ENCODE peak calls at places on chromosomes 16 and 17, in five cellular contexts. J is posterior cingulate gyrus, Z is T-helper 2 cell, V is amniotic stem cell, L is GM13977. C is an unnamed sample.

GRCh38 chr17:34303606-34304005 is 15.6 kb upstream of the CCL8 start:
- DNase-seq in Z (no peak), V (no peak), L (no peak), J (no peak), C (no peak)

GRCh38 chr17:32609085-32609484 is 122.3 kb downstream of the CDK5R1 start:
- DNase-seq in Z (peak), J (no peak), L (peak), V (no peak), C (no peak)

GRCh38 chr16:51630051-51630450 is 479.0 kb upstream of the SALL1 start:
- DNase-seq in L (no peak), J (no peak), V (no peak), Z (no peak), C (no peak)

GRCh38 chr17:67403483-67403882 is 26.4 kb downstream of the PITPNC1 start:
- DNase-seq in J (no peak), L (no peak), V (no peak), Z (no peak), C (no peak)

GRCh38 chr17:74037320-74037719 is 166.2 kb upstream of the RPL38 start:
- DNase-seq in V (no peak), Z (no peak), J (no peak), L (no peak), C (no peak)

GRCh38 chr17:82356845-82357355 is 2.1 kb upstream of the TEX19 start:
- DNase-seq in J (peak), Z (no peak), V (no peak), L (no peak), C (no peak)

GRCh38 chr17:49101054-49101534 is 31.5 kb upstream of the B4GALNT2 start:
- DNase-seq in J (no peak), V (no peak), L (no peak), Z (no peak), C (no peak)

GRCh38 chr16:75279277-75279676 is 27.9 kb upstream of the BCAR1 start:
- DNase-seq in Z (no peak), V (no peak), J (no peak), L (no peak), C (no peak)

GRCh38 chr17:13410874-13411273 is 190.9 kb downstream of the HS3ST3A1 start:
- DNase-seq in V (no peak), L (no peak), Z (no peak), J (no peak), C (peak)

GRCh38 chr17:41396340-41396739 is 1.1 kb downstream of the KRT31 start:
- DNase-seq in Z (no peak), L (no peak), J (peak), V (no peak), C (no peak)

GRCh38 chr17:21680366-21680765 is 12.0 kb upstream of the KCNJ18 start:
- DNase-seq in Z (no peak), J (peak), L (no peak), V (no peak), C (no peak)

GRCh38 chr17:31533546-31534155 is 142.2 kb downstream of the RAB11FIP4 start:
- DNase-seq in V (peak), L (peak), J (peak), Z (no peak), C (no peak)

GRCh38 chr17:82186221-82186620 is 26.4 kb downstream of the CCDC57 start:
- DNase-seq in Z (no peak), L (no peak), J (peak), V (no peak), C (no peak)

C was measured in fibroblast of the conjunctiva.